ENCODE peak calls at places on chromosomes 6 and 20, in seven cellular contexts. C, H, I, S, M, L and N are unnamed samples.

GRCh38 chr6:815348-815738 is 122.4 kb upstream of the EXOC2 start:
- DNase-seq in C (no peak), H (no peak), I (peak), S (no peak), M (no peak), L (no peak), N (no peak)

GRCh38 chr20:43925215-43925614 is 10.6 kb downstream of the TOX2 start:
- DNase-seq in C (peak), H (peak), I (no peak), S (no peak), M (no peak), L (no peak), N (no peak)

GRCh38 chr6:148771896-148772554 is 25.2 kb downstream of the UST start:
- DNase-seq in C (no peak), H (no peak), I (no peak), S (no peak), M (no peak), L (no peak), N (no peak)

GRCh38 chr20:25553819-25554296 is 31.5 kb downstream of the NINL start:
- DNase-seq in C (no peak), H (peak), I (peak), S (peak), M (peak), L (no peak), N (no peak)

GRCh38 chr6:27608916-27609883 is 136.3 kb upstream of the ZNF184 start:
- DNase-seq in C (no peak), H (peak), I (peak), S (no peak), M (peak), L (peak), N (peak)

GRCh38 chr20:52783769-52784168 is 188.4 kb upstream of the TSHZ2 start:
- DNase-seq in C (peak), H (no peak), I (peak), S (no peak), M (no peak), L (no peak), N (no peak)

GRCh38 chr20:23125625-23126191 is 39.6 kb upstream of the CD93 start:
- DNase-seq in C (no peak), H (peak), I (no peak), S (no peak), M (peak), L (no peak), N (no peak)

GRCh38 chr20:46895906-46896242 is 1.2 kb downstream of the EYA2 start:
- DNase-seq in C (no peak), H (no peak), I (no peak), S (peak), M (no peak), L (no peak), N (no peak)

GRCh38 chr6:57173056-57173885 is 1.1 kb downstream of the BAG2 start:
- DNase-seq in C (no peak), H (peak), I (peak), S (peak), M (peak), L (peak), N (peak)

GRCh38 chr20:49641683-49642649 is 71.7 kb downstream of the B4GALT5 start:
- DNase-seq in C (no peak), H (no peak), I (no peak), S (peak), M (no peak), L (no peak), N (no peak)

GRCh38 chr6:127177030-127177928 is 58.8 kb downstream of the RSPO3 start:
- DNase-seq in C (no peak), H (peak), I (no peak), S (no peak), M (peak), L (no peak), N (no peak)

GRCh38 chr20:53914861-53915458 is 155.4 kb downstream of the BCAS1 start:
- DNase-seq in C (no peak), H (peak), I (peak), S (no peak), M (peak), L (no peak), N (no peak)

GRCh38 chr20:52103911-52104545 is 87.6 kb downstream of the ZFP64 start:
- DNase-seq in C (peak), H (peak), I (no peak), S (no peak), M (peak), L (no peak), N (no peak)

GRCh38 chr6:111291860-111292259 is 191.2 kb downstream of the REV3L start:
- DNase-seq in C (no peak), H (no peak), I (no peak), S (no peak), M (no peak), L (no peak), N (no peak)

GRCh38 chr6:63448229-63448628 is 124.1 kb upstream of the LOC128125822 start:
- DNase-seq in C (no peak), H (no peak), I (peak), S (no peak), M (peak), L (no peak), N (peak)

GRCh38 chr6:146363838-146364607 is 179.6 kb upstream of the RAB32 start:
- DNase-seq in C (no peak), H (no peak), I (no peak), S (no peak), M (no peak), L (no peak), N (no peak)

GRCh38 chr6:14524319-14524718 is 406.7 kb downstream of the CD83 start:
- DNase-seq in C (no peak), H (peak), I (no peak), S (no peak), M (peak), L (no peak), N (no peak)

GRCh38 chr6:87127737-87128136 is 27.6 kb upstream of the ZNF292 start:
- DNase-seq in C (no peak), H (no peak), I (no peak), S (no peak), M (no peak), L (no peak), N (no peak)

GRCh38 chr6:146289816-146290588 is 253.6 kb upstream of the RAB32 start:
- DNase-seq in C (no peak), H (peak), I (peak), S (no peak), M (peak), L (no peak), N (no peak)

GRCh38 chr20:8974009-8974708 is 94.7 kb upstream of the PLCB4 start:
- DNase-seq in C (no peak), H (no peak), I (no peak), S (no peak), M (no peak), L (no peak), N (no peak)

GRCh38 chr6:10033223-10033829 is 381.5 kb downstream of the TFAP2A start:
- DNase-seq in C (no peak), H (peak), I (peak), S (no peak), M (no peak), L (peak), N (peak)

GRCh38 chr6:104613416-104614001 is 246.2 kb downstream of the HACE1 start:
- DNase-seq in C (no peak), H (no peak), I (no peak), S (no peak), M (peak), L (no peak), N (no peak)

GRCh38 chr6:5534643-5535042 is 273.3 kb downstream of the FARS2 start:
- DNase-seq in C (no peak), H (no peak), I (no peak), S (no peak), M (no peak), L (no peak), N (no peak)